ENCODE peak calls at places on chromosome X, in four cellular contexts. One of them, this sample, is unnamed.

GRCh38 chrX:151973851-151974335 is 583 bp downstream of the GABRE start:
- DNase-seq in H1: no peak
- DNase-seq in IMR-90: no peak
- DNase-seq in mesendoderm: peak
- DNase-seq in this sample: peak

GRCh38 chrX:105876658-105877057 is 54.3 kb downstream of the NRK start:
- DNase-seq in H1: no peak
- DNase-seq in mesendoderm: peak
- DNase-seq in IMR-90: peak
- DNase-seq in this sample: no peak

GRCh38 chrX:104315555-104315954 is 60.8 kb upstream of the ESX1 start:
- DNase-seq in H1: no peak
- DNase-seq in mesendoderm: no peak
- DNase-seq in IMR-90: peak
- DNase-seq in this sample: no peak

GRCh38 chrX:38768079-38768478 is 33.2 kb upstream of the MID1IP1 start:
- DNase-seq in H1: no peak
- DNase-seq in mesendoderm: no peak
- DNase-seq in IMR-90: peak
- DNase-seq in this sample: no peak

GRCh38 chrX:66902081-66902480 is 263.2 kb upstream of the EDA2R start:
- DNase-seq in IMR-90: no peak
- DNase-seq in H1: no peak
- DNase-seq in mesendoderm: no peak
- DNase-seq in this sample: no peak

GRCh38 chrX:39764441-39764914 is 333.3 kb downstream of the BCOR start:
- DNase-seq in mesendoderm: peak
- DNase-seq in H1: no peak
- DNase-seq in IMR-90: peak
- DNase-seq in this sample: no peak

GRCh38 chrX:114635986-114636385 is 52.1 kb downstream of the HTR2C start:
- DNase-seq in IMR-90: no peak
- DNase-seq in H1: no peak
- DNase-seq in mesendoderm: peak
- DNase-seq in this sample: no peak

GRCh38 chrX:25659317-25659716 is 478.8 kb upstream of the MAGEB18 start:
- DNase-seq in H1: no peak
- DNase-seq in IMR-90: no peak
- DNase-seq in mesendoderm: no peak
- DNase-seq in this sample: no peak

GRCh38 chrX:72402614-72403013 is 96.9 kb upstream of the CITED1 start:
- DNase-seq in mesendoderm: no peak
- DNase-seq in H1: no peak
- DNase-seq in IMR-90: no peak
- DNase-seq in this sample: no peak

GRCh38 chrX:123993904-123994635 is 32.6 kb downstream of the STAG2 start:
- DNase-seq in mesendoderm: no peak
- DNase-seq in H1: no peak
- DNase-seq in IMR-90: peak
- DNase-seq in this sample: no peak

GRCh38 chrX:152949114-152949513 is 44.8 kb downstream of the PNMA5 start:
- DNase-seq in IMR-90: no peak
- DNase-seq in H1: no peak
- DNase-seq in mesendoderm: no peak
- DNase-seq in this sample: no peak

GRCh38 chrX:645024-645376 is 14.4 kb downstream of the SHOX start:
- DNase-seq in H1: no peak
- DNase-seq in IMR-90: no peak
- DNase-seq in mesendoderm: peak
- DNase-seq in this sample: peak

GRCh38 chrX:2500091-2500680 is 590 bp downstream of the DHRSX start:
- DNase-seq in IMR-90: peak
- DNase-seq in H1: no peak
- DNase-seq in mesendoderm: peak
- DNase-seq in this sample: peak

GRCh38 chrX:101079223-101079622 is 544 bp downstream of the TMEM35A start:
- DNase-seq in mesendoderm: no peak
- DNase-seq in H1: no peak
- DNase-seq in IMR-90: peak
- DNase-seq in this sample: no peak

GRCh38 chrX:100615015-100615414 is 21.6 kb downstream of the TSPAN6 start:
- DNase-seq in H1: no peak
- DNase-seq in mesendoderm: peak
- DNase-seq in IMR-90: peak
- DNase-seq in this sample: peak

GRCh38 chrX:110331444-110332025 is 13.7 kb upstream of the AMMECR1 start:
- DNase-seq in H1: no peak
- DNase-seq in mesendoderm: no peak
- DNase-seq in IMR-90: no peak
- DNase-seq in this sample: no peak

GRCh38 chrX:45145492-45146215 is 55.0 kb downstream of the DIPK2B start:
- DNase-seq in IMR-90: no peak
- DNase-seq in mesendoderm: no peak
- DNase-seq in H1: no peak
- DNase-seq in this sample: no peak

GRCh38 chrX:106954041-106954440 is 33.8 kb downstream of the CLDN2 start:
- DNase-seq in H1: no peak
- DNase-seq in mesendoderm: no peak
- DNase-seq in IMR-90: no peak
- DNase-seq in this sample: no peak

GRCh38 chrX:39759526-39760224 is 338.1 kb downstream of the BCOR start:
- DNase-seq in IMR-90: peak
- DNase-seq in H1: no peak
- DNase-seq in mesendoderm: no peak
- DNase-seq in this sample: no peak

GRCh38 chrX:13662537-13662841 is 9.5 kb downstream of the TCEANC start:
- DNase-seq in mesendoderm: no peak
- DNase-seq in IMR-90: peak
- DNase-seq in H1: no peak
- DNase-seq in this sample: no peak

GRCh38 chrX:71998836-71999509 is 88.3 kb downstream of the NHSL2 start:
- DNase-seq in IMR-90: no peak
- DNase-seq in H1: no peak
- DNase-seq in mesendoderm: peak
- DNase-seq in this sample: peak

GRCh38 chrX:43493751-43494150 is 162.3 kb upstream of the MAOA start:
- DNase-seq in H1: no peak
- DNase-seq in mesendoderm: no peak
- DNase-seq in IMR-90: no peak
- DNase-seq in this sample: no peak

GRCh38 chrX:65745992-65746391 is 78.5 kb downstream of the MSN start:
- DNase-seq in H1: no peak
- DNase-seq in mesendoderm: peak
- DNase-seq in IMR-90: no peak
- DNase-seq in this sample: no peak

GRCh38 chrX:44596277-44596676 is 53.6 kb upstream of the FUNDC1 start:
- DNase-seq in IMR-90: no peak
- DNase-seq in mesendoderm: no peak
- DNase-seq in H1: no peak
- DNase-seq in this sample: no peak

GRCh38 chrX:105695451-105695850 is 126.9 kb upstream of the NRK start:
- DNase-seq in H1: no peak
- DNase-seq in mesendoderm: no peak
- DNase-seq in IMR-90: peak
- DNase-seq in this sample: no peak

GRCh38 chrX:37060999-37061398 is 52.8 kb downstream of the FAM47C start:
- DNase-seq in H1: no peak
- DNase-seq in IMR-90: peak
- DNase-seq in mesendoderm: peak
- DNase-seq in this sample: peak

GRCh38 chrX:117990438-117990837 is 126.2 kb downstream of the KLHL13 start:
- DNase-seq in IMR-90: peak
- DNase-seq in H1: no peak
- DNase-seq in mesendoderm: no peak
- DNase-seq in this sample: no peak

GRCh38 chrX:17376381-17377046 is 1.5 kb downstream of the NHS start:
- DNase-seq in mesendoderm: peak
- DNase-seq in H1: no peak
- DNase-seq in IMR-90: no peak
- DNase-seq in this sample: no peak
- H3K23ac ChIP-seq in mesendoderm: no peak
- H3K23ac ChIP-seq in H1: no peak
- H3K23ac ChIP-seq in IMR-90: no peak
- H3K23ac ChIP-seq in this sample: no peak

GRCh38 chrX:23312136-23312535 is 22.5 kb upstream of the PTCHD1 start:
- DNase-seq in mesendoderm: no peak
- DNase-seq in IMR-90: no peak
- DNase-seq in H1: no peak
- DNase-seq in this sample: no peak

DNA sequence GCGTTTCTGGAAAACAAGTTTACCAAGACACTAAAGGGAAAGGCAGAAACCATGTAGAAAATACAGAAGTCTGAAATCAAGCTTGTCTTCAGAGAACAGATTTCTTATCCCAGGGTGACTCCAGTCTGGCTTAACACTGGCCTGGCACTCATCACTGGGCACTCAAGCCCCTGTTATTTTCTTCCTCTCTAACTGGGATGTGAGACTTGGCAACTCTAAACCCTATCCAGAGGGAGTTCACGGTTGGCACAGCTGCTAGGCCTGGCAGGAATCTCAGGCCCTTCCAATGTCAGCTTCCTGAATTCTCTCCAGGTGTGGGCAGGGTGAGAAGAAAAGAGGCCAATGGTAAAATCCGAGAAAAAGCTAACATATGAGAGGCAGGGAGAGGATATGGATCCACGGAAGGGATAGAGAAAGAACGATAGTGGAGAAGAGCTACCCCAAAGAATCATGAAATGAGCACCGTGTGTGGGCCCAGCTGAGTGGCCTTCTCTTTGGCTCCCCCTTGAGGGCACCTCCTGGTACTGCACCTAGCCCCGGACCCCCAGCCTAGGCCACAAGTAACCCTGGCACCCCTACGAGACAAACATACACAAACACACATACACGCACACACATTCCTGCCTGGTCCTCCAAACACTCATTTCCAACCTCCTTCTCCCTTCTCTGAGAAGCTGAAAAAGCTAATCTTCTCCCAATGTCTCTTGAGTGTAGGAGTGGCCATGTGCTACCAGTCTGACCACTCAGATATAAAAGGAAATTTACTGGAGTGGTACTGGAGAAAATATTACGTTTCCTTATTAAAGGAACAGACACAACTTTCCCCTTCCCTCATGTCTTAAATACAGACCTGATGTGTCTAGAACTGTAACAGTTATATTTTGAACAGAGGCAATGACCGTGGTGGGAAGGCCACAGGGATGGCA is 16.6 kb upstream of the PTCHD1 start:
- DNase-seq in H1: no peak
- DNase-seq in mesendoderm: peak
- DNase-seq in IMR-90: no peak
- DNase-seq in this sample: peak
- H4K5ac ChIP-seq in H1: no peak
- H4K5ac ChIP-seq in mesendoderm: no peak
- H4K5ac ChIP-seq in IMR-90: no peak
- H4K5ac ChIP-seq in this sample: no peak

GRCh38 chrX:73922856-73923429 is 359.9 kb downstream of the CHIC1 start:
- DNase-seq in mesendoderm: no peak
- DNase-seq in H1: no peak
- DNase-seq in IMR-90: peak
- DNase-seq in this sample: no peak

GRCh38 chrX:73916489-73916888 is 353.5 kb downstream of the CHIC1 start:
- DNase-seq in IMR-90: no peak
- DNase-seq in mesendoderm: no peak
- DNase-seq in H1: no peak
- DNase-seq in this sample: no peak

GRCh38 chrX:73913580-73913979 is 350.6 kb downstream of the CHIC1 start:
- DNase-seq in IMR-90: peak
- DNase-seq in mesendoderm: no peak
- DNase-seq in H1: no peak
- DNase-seq in this sample: no peak

DNA sequence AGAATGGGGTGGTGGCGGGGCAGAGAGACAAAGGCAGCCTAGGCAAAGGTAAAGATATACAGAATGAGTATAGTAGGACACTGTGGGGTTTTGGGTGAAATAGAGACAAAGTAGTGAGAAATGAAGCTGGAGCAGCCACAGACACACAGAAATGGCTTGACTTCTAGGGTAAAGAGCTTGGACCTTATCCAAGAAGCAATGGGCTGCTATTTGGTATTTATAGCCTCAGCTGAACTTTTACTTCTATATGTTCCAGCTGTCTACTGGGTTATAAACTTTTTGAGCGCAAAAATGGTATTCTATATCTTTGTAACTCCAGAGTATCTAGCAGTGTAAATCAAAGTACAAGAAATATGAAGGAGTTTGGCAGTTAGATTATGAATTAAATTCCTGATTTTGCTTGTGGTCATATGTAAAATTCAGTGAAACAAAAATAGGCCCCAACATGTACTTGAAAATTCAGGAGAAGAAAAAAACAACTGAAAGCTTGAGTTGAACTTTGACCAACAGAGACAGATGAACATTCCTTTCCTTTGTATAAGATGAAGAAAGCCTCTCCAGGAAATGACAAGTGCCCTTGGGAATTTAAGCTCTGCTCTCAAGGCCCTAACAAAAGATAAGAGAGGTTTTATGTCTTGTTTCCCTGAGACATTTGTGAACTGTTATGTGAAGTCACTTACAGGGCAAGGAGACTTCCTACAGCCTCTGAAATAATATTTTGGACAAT is 354.1 kb downstream of the CHIC1 start:
- DNase-seq in IMR-90: peak
- DNase-seq in mesendoderm: peak
- DNase-seq in H1: peak
- DNase-seq in this sample: no peak
- H3K4ac ChIP-seq in IMR-90: peak
- H3K4ac ChIP-seq in mesendoderm: no peak
- H3K4ac ChIP-seq in H1: no peak
- H3K4ac ChIP-seq in this sample: no peak

GRCh38 chrX:27439771-27440170 is 23.4 kb downstream of the PPP4R3C start:
- DNase-seq in IMR-90: no peak
- DNase-seq in mesendoderm: no peak
- DNase-seq in H1: no peak
- DNase-seq in this sample: no peak

GRCh38 chrX:27438937-27439336 is 24.2 kb downstream of the PPP4R3C start:
- DNase-seq in IMR-90: no peak
- DNase-seq in H1: no peak
- DNase-seq in mesendoderm: no peak
- DNase-seq in this sample: no peak

DNA sequence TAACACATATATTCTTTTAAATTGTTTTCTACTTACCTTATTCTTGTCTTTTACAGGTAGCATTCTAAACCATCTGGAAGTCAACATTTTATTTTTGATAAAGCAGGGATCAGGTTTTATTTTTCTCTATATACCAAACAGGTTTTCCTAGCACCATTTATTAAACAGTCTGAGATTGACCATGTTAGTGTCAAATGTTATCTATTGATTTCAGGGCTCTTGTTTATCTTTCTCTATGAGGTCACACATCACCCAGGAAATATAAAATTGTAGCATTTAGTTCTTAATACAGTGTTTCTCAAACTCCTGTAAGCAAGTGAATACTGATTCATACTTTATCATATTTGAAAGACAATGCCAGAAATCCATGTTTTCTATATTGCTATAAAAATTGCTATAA is 28.1 kb downstream of the PPP4R3C start:
- DNase-seq in H1: no peak
- DNase-seq in IMR-90: no peak
- DNase-seq in mesendoderm: no peak
- DNase-seq in this sample: no peak
- H3K23ac ChIP-seq in H1: no peak
- H3K23ac ChIP-seq in IMR-90: no peak
- H3K23ac ChIP-seq in mesendoderm: no peak
- H3K23ac ChIP-seq in this sample: no peak

This sample was measured in H9.